ENCODE peak calls at places on chromosomes 2 and 18, in ten cellular contexts. L, E, Y, B, N, H, M, P, F and C are unnamed samples.

GRCh38 chr2:59947917-59948534 is 605.4 kb downstream of the BCL11A start:
- DNase-seq in H (no peak), E (no peak), P (no peak), M (no peak), N (no peak), F (no peak), L (no peak), B (no peak), Y (no peak), C (no peak)

GRCh38 chr2:212364586-212364985 is 174.0 kb downstream of the ERBB4 start:
- DNase-seq in L (peak), E (no peak), P (no peak), M (no peak), Y (no peak), N (no peak), H (no peak), B (no peak), F (no peak), C (peak)

GRCh38 chr2:74146929-74147728 is 583 bp downstream of the BOLA3 start:
- DNase-seq in N (peak), M (peak), L (peak), H (no peak), F (no peak), Y (peak), E (no peak), P (no peak), B (peak), C (peak)

GRCh38 chr2:47321411-47322031 is 81.4 kb upstream of the MSH2 start:
- DNase-seq in M (peak), E (peak), L (no peak), N (peak), Y (no peak), P (no peak), B (no peak), H (no peak), F (no peak), C (peak)

GRCh38 chr2:78431241-78431640 is 594.3 kb upstream of the REG3G start:
- DNase-seq in F (peak), H (no peak), N (no peak), B (no peak), Y (no peak), M (no peak), L (no peak), E (no peak), P (no peak), C (no peak)

GRCh38 chr18:56890632-56891031 is 239.5 kb downstream of the WDR7 start:
- DNase-seq in B (peak), P (no peak), M (peak), N (peak), E (peak), L (peak), Y (no peak), F (peak), H (no peak), C (peak)

GRCh38 chr2:119255760-119256573 is 32.3 kb downstream of the STEAP3 start:
- DNase-seq in Y (no peak), H (no peak), M (peak), F (peak), P (no peak), B (peak), E (peak), N (peak), L (peak), C (peak)

GRCh38 chr2:152433289-152433688 is 98.3 kb downstream of the FMNL2 start:
- DNase-seq in M (no peak), E (no peak), Y (no peak), L (no peak), F (no peak), P (no peak), N (no peak), H (no peak), B (no peak), C (no peak)

GRCh38 chr18:13696961-13697360 is 29.4 kb downstream of the FAM210A start:
- DNase-seq in B (peak), L (peak), M (peak), P (no peak), F (no peak), Y (no peak), E (no peak), N (peak), H (no peak), C (no peak)

GRCh38 chr2:69980408-69980807 is 19.0 kb upstream of the ASPRV1 start:
- DNase-seq in H (no peak), E (peak), L (peak), Y (no peak), N (peak), F (no peak), P (no peak), M (peak), B (peak), C (no peak)

GRCh38 chr2:10256525-10257031 is 46.1 kb upstream of the HPCAL1 start:
- DNase-seq in M (no peak), Y (no peak), N (no peak), E (no peak), B (no peak), L (no peak), P (peak), F (no peak), H (peak), C (no peak)

GRCh38 chr18:50986360-50987087 is 18.7 kb downstream of the ELAC1 start:
- DNase-seq in H (no peak), P (no peak), M (peak), E (no peak), L (no peak), N (peak), F (no peak), Y (no peak), B (peak), C (peak)

GRCh38 chr18:58674863-58675472 is 3.7 kb downstream of the MALT1 start:
- DNase-seq in B (no peak), L (peak), E (no peak), H (no peak), N (peak), M (peak), Y (no peak), F (no peak), P (no peak), C (peak)

GRCh38 chr18:75546964-75547363 is 119.5 kb upstream of the SMIM21 start:
- DNase-seq in B (no peak), L (no peak), P (no peak), Y (no peak), H (no peak), F (peak), N (no peak), M (no peak), E (no peak), C (no peak)

GRCh38 chr2:71743995-71744675 is 290.8 kb downstream of the DYSF start:
- DNase-seq in E (no peak), M (no peak), Y (no peak), L (no peak), H (peak), B (no peak), P (no peak), F (no peak), N (no peak), C (no peak)

GRCh38 chr2:5803547-5803946 is 111.4 kb downstream of the SOX11 start:
- DNase-seq in N (peak), B (no peak), E (peak), F (no peak), Y (no peak), P (no peak), H (no peak), M (peak), L (no peak), C (peak)

DNA sequence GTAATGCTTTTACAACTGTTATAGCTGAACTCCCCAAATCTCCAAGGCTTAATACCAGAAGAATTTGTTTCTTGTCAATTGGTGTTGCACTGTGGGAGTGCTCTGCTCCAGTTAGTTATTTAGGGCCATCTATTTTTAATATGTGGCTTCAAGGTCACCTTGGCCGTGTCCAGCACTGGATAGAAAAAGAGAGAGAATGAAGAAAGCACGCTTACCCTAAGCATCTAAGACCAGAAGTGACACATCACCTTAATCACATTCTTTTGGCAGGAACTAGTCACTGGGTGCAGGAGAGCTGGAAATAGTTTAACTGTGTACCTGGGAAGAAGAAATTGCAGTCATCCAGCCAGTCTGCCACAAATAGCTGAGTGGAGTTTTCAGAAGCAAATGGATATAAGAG is 78.8 kb downstream of the VWC2L start:
- DNase-seq in Y (no peak), M (no peak), H (no peak), L (no peak), B (no peak), P (no peak), N (no peak), F (no peak), E (no peak), C (no peak)
- TF ChIP-seq CTCF in Y (no peak), M (no peak), H (no peak), L (no peak), B (no peak), P (no peak), N (no peak), F (no peak), E (no peak), C (no peak)

GRCh38 chr2:239171643-239172042 is 229.2 kb downstream of the HDAC4 start:
- DNase-seq in E (no peak), H (no peak), N (no peak), F (peak), M (no peak), L (no peak), B (no peak), Y (no peak), P (no peak), C (no peak)
- H3K4me3 ChIP-seq in E (no peak), H (no peak), N (no peak), F (no peak), M (no peak), L (no peak), B (no peak), Y (no peak), P (no peak), C (no peak)

DNA sequence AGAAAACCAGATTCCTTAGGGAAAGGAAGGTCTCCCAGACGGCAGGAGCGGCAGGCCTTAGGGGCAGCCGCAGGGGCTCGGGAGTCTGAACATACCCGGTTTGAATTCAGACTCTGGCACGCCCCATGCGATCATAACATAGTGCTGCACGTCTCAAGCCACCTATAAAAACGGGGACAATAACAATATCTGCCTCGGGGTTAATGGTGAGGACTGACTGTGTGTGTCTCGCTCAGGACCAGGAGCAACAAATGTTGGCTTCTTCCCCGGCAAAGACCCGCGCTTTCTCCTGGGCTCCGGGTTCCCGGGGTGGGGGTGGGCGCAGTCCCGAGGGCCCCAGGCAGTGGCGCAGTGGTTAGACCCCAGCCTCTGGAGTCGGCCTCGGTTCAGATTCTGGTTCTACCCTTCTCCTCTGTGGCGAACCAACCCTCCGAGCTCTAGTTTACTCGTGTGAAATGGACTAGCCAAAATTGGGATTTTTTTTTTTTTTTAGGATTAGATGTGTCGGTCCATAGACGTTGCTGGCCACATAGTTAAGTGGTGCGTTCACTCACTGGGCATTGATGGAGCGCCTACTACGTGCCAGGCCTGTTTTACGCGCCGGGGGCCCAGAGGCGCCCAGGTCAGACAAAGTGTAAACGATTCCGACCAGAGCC is 959 bp upstream of the SH3BP4 start:
- DNase-seq in N (peak), L (peak), Y (no peak), H (peak), M (peak), E (no peak), P (no peak), B (peak), F (no peak), C (peak)
- TF ChIP-seq CTCF in N (no peak), L (no peak), Y (no peak), H (no peak), M (no peak), E (no peak), P (no peak), B (no peak), F (no peak), C (peak)

DNA sequence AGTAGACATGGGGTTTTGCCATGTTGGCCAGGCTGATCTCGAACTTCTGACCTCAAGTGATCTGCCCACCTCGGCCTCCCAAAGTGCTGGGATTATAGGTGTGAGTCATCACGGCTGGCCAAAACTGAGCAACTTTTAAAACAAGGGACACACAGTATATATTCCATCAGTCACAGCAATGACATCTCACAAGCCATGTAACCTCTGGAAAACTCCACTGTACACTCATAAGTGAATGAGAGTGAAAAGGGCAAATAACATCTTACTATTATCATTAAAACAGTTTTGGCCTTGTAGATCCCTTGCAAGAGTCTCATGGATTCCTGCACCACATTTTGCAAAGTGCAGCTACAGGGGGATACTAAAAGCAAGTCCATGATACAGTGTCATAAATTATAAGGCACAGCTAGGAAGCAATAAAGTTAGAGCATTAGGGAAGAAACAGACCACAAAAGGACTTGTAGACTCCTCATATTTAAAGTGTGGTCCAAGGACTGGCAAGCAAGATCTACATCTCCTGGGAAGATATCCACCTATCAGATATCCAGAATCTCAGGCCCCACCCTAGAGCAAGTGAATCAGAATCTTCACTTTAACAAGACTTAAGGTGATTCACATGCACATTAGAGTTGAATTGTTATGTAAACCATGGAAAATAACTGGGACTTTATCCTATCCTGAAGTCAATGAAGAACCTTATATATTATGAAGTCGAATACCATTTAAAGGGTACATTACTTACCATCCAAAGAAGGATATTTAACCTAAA is 5.7 kb downstream of the SMC6 start:
- DNase-seq in F (peak), H (no peak), P (no peak), N (no peak), E (no peak), L (no peak), Y (no peak), B (peak), M (peak), C (peak)
- H3K4me3 ChIP-seq in F (peak), H (no peak), P (no peak), N (no peak), E (no peak), L (no peak), Y (no peak), B (no peak), M (no peak), C (no peak)

DNA sequence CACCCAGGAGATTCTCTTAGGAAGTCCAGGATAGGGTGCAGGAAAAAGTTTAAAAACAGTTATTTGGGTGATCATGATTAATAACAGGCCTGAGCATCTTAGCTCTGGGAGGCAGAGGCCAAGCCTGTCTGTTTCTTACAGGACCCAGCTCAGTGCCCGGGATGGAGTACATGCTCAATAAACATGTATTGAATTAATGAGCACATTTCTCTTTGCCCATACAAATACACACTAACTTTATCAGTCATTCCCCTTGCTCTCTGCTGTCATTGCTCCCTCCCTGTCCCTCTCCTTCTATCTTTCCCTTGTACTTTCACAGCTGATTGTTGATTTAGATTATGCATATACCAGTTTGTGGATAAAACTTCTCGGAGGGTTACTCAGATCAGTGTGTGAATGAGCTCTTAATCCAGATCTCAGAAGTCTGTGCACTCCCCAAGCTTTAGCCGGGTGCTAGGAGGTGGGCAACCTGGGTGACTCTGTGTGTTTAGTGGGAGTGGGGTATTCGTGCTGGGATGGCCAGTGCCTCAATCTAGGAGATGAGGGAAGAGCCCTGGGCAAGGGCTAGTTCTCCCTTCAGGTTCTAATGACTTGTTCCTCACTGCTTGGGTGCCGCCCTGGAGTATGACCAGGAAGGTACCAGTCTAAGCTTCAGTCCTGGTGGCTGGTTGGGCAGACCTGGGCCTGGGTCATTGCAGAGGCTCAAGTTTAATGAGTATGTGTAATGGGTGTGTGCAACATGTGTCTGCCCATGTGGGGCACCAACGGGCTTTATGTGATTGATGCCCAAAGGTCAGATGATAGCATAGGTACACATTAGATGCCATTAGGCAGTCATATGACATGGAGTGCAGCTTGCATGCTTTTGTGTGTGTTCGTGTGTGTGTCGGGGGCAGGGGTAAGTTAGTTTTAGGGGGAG is 10.6 kb downstream of the EMX1 start:
- DNase-seq in F (no peak), Y (no peak), H (peak), N (no peak), P (no peak), L (no peak), M (no peak), B (no peak), E (no peak), C (no peak)
- TF ChIP-seq CTCF in F (no peak), Y (no peak), H (no peak), N (no peak), P (no peak), L (no peak), M (no peak), B (no peak), E (no peak), C (no peak)

DNA sequence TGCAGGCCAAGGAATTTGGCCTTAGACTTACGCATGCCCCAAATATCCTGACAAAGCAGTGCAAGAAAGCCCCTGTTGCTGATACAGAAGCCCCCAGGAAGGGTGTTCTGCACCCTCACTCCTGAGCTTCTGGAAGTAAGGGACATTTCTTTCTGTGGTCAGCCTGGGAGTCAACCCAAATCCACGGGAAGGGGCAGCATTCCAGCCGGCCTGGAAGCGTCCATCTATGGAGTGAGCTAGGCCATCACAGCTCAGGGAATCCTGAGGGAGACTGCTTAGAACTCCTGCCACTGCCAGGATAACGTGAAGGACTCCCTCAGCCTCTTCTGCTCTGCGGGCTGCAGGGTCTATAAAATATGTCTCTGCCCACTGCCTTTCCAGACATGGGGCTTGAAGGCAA is 173.9 kb downstream of the ANAPC1 start:
- DNase-seq in M (no peak), Y (no peak), H (no peak), E (no peak), F (no peak), N (no peak), L (no peak), P (no peak), B (no peak), C (no peak)
- H3K4me3 ChIP-seq in M (no peak), Y (no peak), H (no peak), E (no peak), F (no peak), N (no peak), L (no peak), P (no peak), B (no peak), C (no peak)